ENCODE peak calls at places on chromosomes 3 and 15, in nine cellular contexts. J, W, N, U, H, G, T, B and R are unnamed samples.

GRCh38 chr3:119428538-119428937 is 34.9 kb downstream of the TMEM39A start:
- DNase-seq in J (peak; percentile 26), W (no peak), N (no peak), U (no peak), H (no peak), G (no peak), T (no peak), B (no peak), R (no peak)

GRCh38 chr15:58549013-58549779 is 117.4 kb downstream of the LIPC start:
- DNase-seq in J (no peak), W (no peak), N (no peak), U (no peak), H (peak; percentile 49), G (no peak), T (no peak), B (no peak), R (no peak)

GRCh38 chr15:43516185-43516584 is 1.2 kb upstream of the MAP1A start:
- DNase-seq in J (no peak), W (no peak), N (no peak), U (no peak), H (no peak), G (no peak), T (no peak), B (no peak), R (no peak)

GRCh38 chr3:71423151-71423906 is 160.2 kb downstream of the FOXP1 start:
- DNase-seq in J (peak; percentile 64), W (peak; percentile 42), N (peak; percentile 97), U (no peak), H (peak; percentile 49), G (peak; percentile 51), T (no peak), B (peak; percentile 35), R (no peak)

GRCh38 chr3:145882416-145882815 is 278.6 kb downstream of the PLOD2 start:
- DNase-seq in J (no peak), W (peak; percentile 46), N (no peak), U (no peak), H (no peak), G (peak; percentile 26), T (peak; percentile 38), B (no peak), R (no peak)

GRCh38 chr3:58044656-58045055 is 36.4 kb downstream of the FLNB start:
- DNase-seq in J (no peak), W (peak; percentile 43), N (no peak), U (no peak), H (no peak), G (peak; percentile 72), T (no peak), B (no peak), R (no peak)

GRCh38 chr3:122952509-122952908 is 75.1 kb downstream of the SEMA5B start:
- DNase-seq in J (peak; percentile 3), W (peak; percentile 28), N (peak; percentile 74), U (no peak), H (no peak), G (no peak), T (no peak), B (no peak), R (no peak)

GRCh38 chr15:29888651-29889050 is 66.4 kb upstream of the TJP1 start:
- DNase-seq in J (no peak), W (peak; percentile 60), N (no peak), U (no peak), H (no peak), G (peak; percentile 81), T (peak; percentile 88), B (no peak), R (no peak)

GRCh38 chr15:31848621-31849020 is 181.7 kb upstream of the CHRNA7 start:
- DNase-seq in J (no peak), W (no peak), N (no peak), U (no peak), H (no peak), G (no peak), T (no peak), B (no peak), R (no peak)

GRCh38 chr15:37221671-37222207 is 121.4 kb upstream of the MEIS2 start:
- DNase-seq in J (no peak), W (no peak), N (no peak), U (no peak), H (peak; percentile 7), G (no peak), T (no peak), B (no peak), R (no peak)

GRCh38 chr15:52114256-52114655 is 1.7 kb upstream of the BCL2L10 start:
- DNase-seq in J (no peak), W (no peak), N (no peak), U (no peak), H (no peak), G (no peak), T (no peak), B (no peak), R (no peak)

GRCh38 chr15:52111517-52112202 is 915 bp downstream of the BCL2L10 start:
- DNase-seq in J (no peak), W (no peak), N (no peak), U (no peak), H (no peak), G (no peak), T (no peak), B (no peak), R (no peak)

GRCh38 chr15:52113708-52114107 is 1.1 kb upstream of the BCL2L10 start:
- DNase-seq in J (no peak), W (no peak), N (no peak), U (no peak), H (no peak), G (no peak), T (no peak), B (no peak), R (no peak)

GRCh38 chr15:52113246-52113645 is 671 bp upstream of the BCL2L10 start:
- DNase-seq in J (no peak), W (no peak), N (no peak), U (no peak), H (no peak), G (no peak), T (no peak), B (no peak), R (no peak)

DNA sequence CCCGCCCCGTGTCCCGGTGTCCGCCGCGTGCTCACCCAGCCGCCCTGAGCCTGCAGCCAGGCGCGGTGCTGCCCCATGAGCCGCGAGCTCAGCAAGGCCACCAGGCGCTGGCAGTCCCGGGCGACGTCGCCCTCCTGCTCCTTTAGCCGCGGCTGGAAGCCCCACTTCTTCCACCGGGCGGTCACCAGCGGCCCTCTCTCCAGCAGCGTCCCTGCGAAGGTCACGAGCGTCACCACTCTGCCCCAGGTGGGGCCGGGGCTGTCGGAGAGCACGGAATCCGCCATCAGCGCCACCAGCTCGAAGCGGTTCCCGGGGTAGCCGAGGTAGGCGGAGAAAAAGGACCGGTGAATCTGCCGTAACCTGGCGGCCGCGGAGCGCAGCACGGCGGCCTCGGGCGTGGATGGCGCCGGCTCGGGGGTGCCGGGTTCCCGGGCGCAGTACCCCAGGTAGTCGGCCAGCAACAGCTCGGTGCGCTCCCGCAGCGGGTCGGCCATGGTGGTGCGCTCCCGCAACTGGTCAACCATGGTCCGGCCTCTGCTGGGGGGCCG is 298 bp downstream of the BCL2L10 start:
- DNase-seq in J (no peak), W (no peak), N (no peak), U (peak; percentile 45), H (peak; percentile 82), G (no peak), T (no peak), B (peak; percentile 29), R (no peak)
- TF ChIP-seq CTCF in J (no peak), W (no peak), N (no peak), U (no peak), H (no peak), G (no peak), T (peak; percentile 8), B (no peak), R (no peak)

GRCh38 chr3:61591300-61591699 is 29.9 kb downstream of the PTPRG start:
- DNase-seq in J (no peak), W (no peak), N (no peak), U (no peak), H (no peak), G (no peak), T (no peak), B (no peak), R (no peak)

GRCh38 chr3:61593630-61594029 is 32.3 kb downstream of the PTPRG start:
- DNase-seq in J (no peak), W (no peak), N (no peak), U (no peak), H (peak; percentile 11), G (no peak), T (no peak), B (no peak), R (no peak)

GRCh38 chr3:61594144-61594977 is 33.0 kb downstream of the PTPRG start:
- DNase-seq in J (no peak), W (no peak), N (no peak), U (no peak), H (peak; percentile 11), G (no peak), T (no peak), B (no peak), R (no peak)

GRCh38 chr3:61595826-61596225 is 34.5 kb downstream of the PTPRG start:
- DNase-seq in J (no peak), W (peak; percentile 11), N (no peak), U (no peak), H (no peak), G (no peak), T (no peak), B (no peak), R (no peak)

GRCh38 chr3:61594978-61595687 is 33.8 kb downstream of the PTPRG start:
- DNase-seq in J (no peak), W (peak; percentile 38), N (no peak), U (no peak), H (no peak), G (no peak), T (no peak), B (no peak), R (no peak)
- H3K4me3 ChIP-seq in J (no peak overlapping the region), W (no peak overlapping the region), N (no peak overlapping the region), U (no peak overlapping the region), H (no peak overlapping the region), G (no peak overlapping the region), T (no peak overlapping the region), B (no peak overlapping the region), R (no peak overlapping the region)

DNA sequence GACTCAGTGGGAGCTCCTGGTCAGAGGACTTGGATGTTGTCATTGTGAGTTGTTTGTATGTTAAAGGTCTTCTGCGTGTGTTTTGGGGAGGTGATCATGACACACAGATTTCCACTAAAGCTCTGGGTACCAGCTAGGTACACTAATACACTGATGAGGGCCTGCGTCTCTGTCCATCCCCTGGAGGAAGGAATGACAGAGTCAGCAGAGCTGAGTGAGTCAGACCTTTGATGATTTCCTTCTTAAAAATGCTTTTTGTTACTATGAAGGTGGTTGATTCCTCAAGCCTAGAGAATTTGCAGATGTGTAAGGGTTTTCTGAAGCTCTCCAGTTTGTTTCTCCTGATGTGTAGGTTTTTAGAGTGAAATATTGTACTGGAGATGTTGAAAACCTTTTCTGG is 424.1 kb upstream of the TPM1 start:
- DNase-seq in J (no peak), W (peak; percentile 58), N (peak; percentile 81), U (no peak), H (no peak), G (peak; percentile 88), T (peak; percentile 65), B (no peak), R (no peak)
- TF ChIP-seq CTCF in J (no peak), W (peak; percentile 48), N (no peak), U (no peak), H (peak; percentile 61), G (peak; percentile 53), T (peak; percentile 74), B (no peak), R (no peak)

DNA sequence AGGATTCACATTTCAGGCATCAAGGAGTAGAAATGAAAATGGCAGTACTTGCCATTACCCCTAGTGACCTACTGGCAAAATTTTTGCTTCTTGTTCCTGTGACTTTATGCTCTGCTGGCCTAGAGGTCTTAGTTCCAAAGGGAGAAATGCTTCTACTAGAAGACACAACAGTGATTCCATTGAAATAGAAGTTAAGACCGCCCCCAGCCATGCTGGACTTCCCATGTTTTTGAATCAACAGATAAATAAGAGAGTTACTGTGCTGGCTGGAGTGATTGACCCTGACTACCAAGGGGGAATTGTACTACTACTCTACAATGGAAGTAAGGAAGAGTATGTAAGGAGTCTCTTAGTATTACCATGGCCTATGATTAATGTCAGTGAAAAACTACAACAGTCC is 196.2 kb upstream of the AZI2 start:
- DNase-seq in J (no peak), W (no peak), N (no peak), U (no peak), H (no peak), G (no peak), T (no peak), B (no peak), R (no peak)
- H3K4me3 ChIP-seq in J (no peak overlapping the region), W (no peak overlapping the region), N (no peak overlapping the region), U (no peak overlapping the region), H (no peak overlapping the region), G (no peak overlapping the region), T (no peak overlapping the region), B (no peak overlapping the region), R (no peak overlapping the region)